ENCODE peak calls at places on chromosomes 1 and 21, in eight cellular contexts. Y, B, C, D, I, G, Q and O are unnamed samples.

GRCh38 chr1:209835782-209836298 is 8.1 kb downstream of the UTP25 start:
- DNase-seq in Y (no peak), Q (peak; percentile 75), I (no peak), D (peak; percentile 79), G (no peak), C (no peak), B (no peak), O (no peak)

GRCh38 chr21:41470054-41470453 is 37.9 kb downstream of the TMPRSS2 start:
- DNase-seq in D (no peak), Y (no peak), B (no peak), Q (no peak), I (no peak), C (no peak), G (no peak), O (no peak)

GRCh38 chr1:192907545-192908243 is 98.9 kb downstream of the RGS2 start:
- DNase-seq in Y (no peak), C (no peak), G (no peak), Q (peak; percentile 46), D (peak; percentile 79), B (no peak), I (no peak), O (no peak)

GRCh38 chr1:244205171-244205570 is 154.1 kb downstream of the ZBTB18 start:
- DNase-seq in C (no peak), Q (peak; percentile 45), G (no peak), I (no peak), B (no peak), D (no peak), Y (no peak), O (no peak)

GRCh38 chr1:95620076-95620475 is 386.1 kb downstream of the RWDD3 start:
- DNase-seq in D (no peak), Y (no peak), C (no peak), I (no peak), G (no peak), B (no peak), Q (no peak), O (no peak)

GRCh38 chr1:153608089-153608672 is 4.8 kb downstream of the S100A16 start:
- DNase-seq in I (no peak), Q (no peak), B (no peak), Y (no peak), C (peak; percentile 72), D (no peak), G (no peak), O (no peak)

GRCh38 chr1:13749543-13750307 is 49.7 kb downstream of the PRDM2 start:
- DNase-seq in C (peak; percentile 19), I (no peak), B (peak; percentile 83), G (peak; percentile 69), Q (peak; percentile 55), D (peak; percentile 47), Y (peak; percentile 54), O (peak; percentile 74)

GRCh38 chr1:179029293-179029692 is 3.6 kb downstream of the FAM20B start:
- DNase-seq in G (no peak), I (no peak), D (no peak), Y (no peak), Q (no peak), C (no peak), B (no peak), O (no peak)

GRCh38 chr1:244210884-244211558 is 159.9 kb downstream of the ZBTB18 start:
- DNase-seq in C (peak; percentile 31), Y (no peak), B (no peak), Q (no peak), I (no peak), G (no peak), D (peak; percentile 36), O (no peak)

GRCh38 chr1:42824481-42825057 is 7.4 kb upstream of the SVBP start:
- DNase-seq in B (no peak), Y (no peak), G (no peak), C (no peak), I (no peak), D (no peak), Q (no peak), O (no peak)

GRCh38 chr21:17828223-17828622 is 9.1 kb upstream of the C21orf91 start:
- DNase-seq in G (no peak), Y (no peak), I (peak; percentile 19), C (no peak), D (peak; percentile 57), Q (peak; percentile 52), B (no peak), O (no peak)

GRCh38 chr1:170001266-170001665 is 73.2 kb downstream of the KIFAP3 start:
- DNase-seq in G (no peak), B (no peak), Y (no peak), C (peak; percentile 6), D (no peak), I (peak; percentile 6), Q (peak; percentile 3), O (no peak)

GRCh38 chr1:248821101-248821500 is 4.6 kb downstream of the SH3BP5L start:
- DNase-seq in I (peak; percentile 81), D (peak; percentile 86), B (peak; percentile 81), G (no peak), Y (no peak), C (peak; percentile 97), Q (peak; percentile 92), O (peak; percentile 58)

GRCh38 chr1:54987830-54988705 is 7.6 kb downstream of the TMEM61 start:
- DNase-seq in Q (peak; percentile 78), C (no peak), Y (no peak), I (no peak), B (no peak), D (peak; percentile 22), G (no peak), O (no peak)

GRCh38 chr21:38840456-38841129 is 34.9 kb downstream of the ETS2 start:
- DNase-seq in B (no peak), Q (no peak), C (no peak), Y (no peak), G (no peak), D (no peak), I (no peak), O (peak; percentile 40)

GRCh38 chr1:235930543-235930942 is 63.8 kb upstream of the LYST start:
- DNase-seq in D (no peak), Y (no peak), G (no peak), C (peak; percentile 46), B (no peak), I (no peak), Q (no peak), O (no peak)

GRCh38 chr1:185441608-185442007 is 124.6 kb upstream of the IVNS1ABP start:
- DNase-seq in B (no peak), I (peak; percentile 66), C (peak; percentile 88), G (no peak), D (peak; percentile 63), Q (peak; percentile 97), Y (no peak), O (no peak)

GRCh38 chr1:24289937-24290595 is 29.1 kb upstream of the GRHL3 start:
- DNase-seq in I (no peak), B (peak; percentile 92), Y (peak; percentile 64), G (no peak), Q (peak; percentile 93), C (peak; percentile 95), D (peak; percentile 97), O (no peak)

GRCh38 chr1:235710665-235711064 is 61.1 kb upstream of the GNG4 start:
- DNase-seq in I (no peak), D (no peak), B (no peak), C (no peak), Q (no peak), Y (no peak), G (no peak), O (no peak)

GRCh38 chr1:219902951-219903350 is 25.4 kb downstream of the SLC30A10 start:
- DNase-seq in D (no peak), G (no peak), C (no peak), Q (no peak), Y (no peak), I (no peak), B (no peak), O (no peak)

GRCh38 chr1:100323428-100324106 is 28.7 kb upstream of the CDC14A start:
- DNase-seq in I (no peak), D (peak; percentile 26), Y (peak; percentile 26), C (no peak), B (no peak), Q (peak; percentile 7), G (no peak), O (no peak)

GRCh38 chr1:218249757-218250156 is 35.3 kb upstream of the RRP15 start:
- DNase-seq in D (no peak), C (no peak), Q (no peak), B (no peak), G (no peak), I (no peak), Y (no peak), O (no peak)

GRCh38 chr1:53585565-53585964 is 126.4 kb downstream of the DMRTB1 start:
- DNase-seq in Q (no peak), B (no peak), I (no peak), Y (peak; percentile 4), C (no peak), G (no peak), D (no peak), O (no peak)

GRCh38 chr1:156833598-156833997 is 16.9 kb upstream of the SH2D2A start:
- DNase-seq in I (no peak), B (no peak), C (no peak), G (no peak), Q (no peak), Y (no peak), D (no peak), O (no peak)
- TF ChIP-seq CTCF in I (no peak), B (no peak), C (no peak), G (no peak), Q (no peak), Y (no peak), D (no peak), O (no peak)

GRCh38 chr1:116099379-116099778 is 11.8 kb upstream of the MAB21L3 start:
- DNase-seq in D (no peak), Q (no peak), C (no peak), B (no peak), Y (no peak), G (no peak), I (no peak), O (no peak)

GRCh38 chr1:116095027-116095426 is 16.2 kb upstream of the MAB21L3 start:
- DNase-seq in D (no peak), Q (no peak), I (no peak), G (no peak), B (no peak), C (no peak), Y (no peak), O (no peak)

GRCh38 chr1:116092752-116093489 is 18.3 kb upstream of the MAB21L3 start:
- DNase-seq in G (no peak), D (no peak), I (no peak), B (no peak), C (peak; percentile 41), Q (no peak), Y (no peak), O (no peak)

GRCh38 chr1:116096013-116096618 is 15.1 kb upstream of the MAB21L3 start:
- DNase-seq in C (no peak), B (no peak), D (no peak), Y (no peak), I (no peak), Q (no peak), G (no peak), O (no peak)

GRCh38 chr1:116097600-116097999 is 13.6 kb upstream of the MAB21L3 start:
- DNase-seq in Q (peak; percentile 17), I (no peak), C (no peak), B (no peak), G (no peak), D (no peak), Y (no peak), O (no peak)
- TF ChIP-seq CTCF in Q (no peak), I (no peak), C (no peak), B (no peak), G (no peak), D (no peak), Y (no peak), O (no peak)

GRCh38 chr1:108559215-108560142 is at the start of gene EEIG2:
- DNase-seq in D (peak; percentile 87), C (peak; percentile 87), Y (peak; percentile 91), I (peak; percentile 32), Q (peak; percentile 84), B (peak; percentile 93), G (peak; percentile 94), O (peak; percentile 92)
- TF ChIP-seq CTCF in D (peak; percentile 24), C (peak; percentile 56), Y (peak; percentile 81), I (peak; percentile 28), Q (peak; percentile 46), B (peak; percentile 83), G (peak; percentile 30), O (peak; percentile 87)

GRCh38 chr21:34594566-34595234 is 20.2 kb downstream of the RCAN1 start:
- DNase-seq in Y (no peak), I (no peak), B (no peak), Q (no peak), C (no peak), G (no peak), D (no peak), O (no peak)
- TF ChIP-seq CTCF in Y (no peak), I (no peak), B (no peak), Q (no peak), C (no peak), G (no peak), D (no peak), O (no peak)